ENCODE peak calls at places on chromosome 1, in ten cellular contexts. One of them, this sample, is unnamed.
A peak's percentile ranks its signal among the peaks of the same experiment; 100 is the strongest.

GRCh38 chr1:161915978-161916377 is 107.7 kb downstream of the OLFML2B start:
- DNase-seq in OCI-LY7: no peak
- DNase-seq in astrocyte of the spinal cord: no peak
- DNase-seq in tibial artery: no peak
- DNase-seq in psoas muscle: no peak
- DNase-seq in ascending aorta: no peak
- DNase-seq in foreskin fibroblast: no peak
- DNase-seq in AG09309: no peak
- DNase-seq in Panc1: no peak
- DNase-seq in AG10803: no peak
- DNase-seq in this sample: no peak

GRCh38 chr1:24248859-24249258 is 61.8 kb upstream of the IFNLR1 start:
- DNase-seq in psoas muscle: no peak
- DNase-seq in foreskin fibroblast: no peak
- DNase-seq in OCI-LY7: peak; percentile 25
- DNase-seq in Panc1: no peak
- DNase-seq in AG09309: no peak
- DNase-seq in astrocyte of the spinal cord: no peak
- DNase-seq in tibial artery: no peak
- DNase-seq in AG10803: no peak
- DNase-seq in ascending aorta: no peak
- DNase-seq in this sample: no peak

GRCh38 chr1:6459850-6460265 is 6.1 kb downstream of the TNFRSF25 start:
- DNase-seq in ascending aorta: no peak
- DNase-seq in OCI-LY7: no peak
- DNase-seq in psoas muscle: no peak
- DNase-seq in foreskin fibroblast: no peak
- DNase-seq in astrocyte of the spinal cord: no peak
- DNase-seq in AG09309: no peak
- DNase-seq in Panc1: no peak
- DNase-seq in tibial artery: no peak
- DNase-seq in AG10803: no peak
- DNase-seq in this sample: no peak

GRCh38 chr1:55107989-55108388 is 68.6 kb downstream of the PCSK9 start:
- DNase-seq in foreskin fibroblast: no peak
- DNase-seq in tibial artery: no peak
- DNase-seq in ascending aorta: no peak
- DNase-seq in AG10803: no peak
- DNase-seq in OCI-LY7: no peak
- DNase-seq in AG09309: no peak
- DNase-seq in psoas muscle: no peak
- DNase-seq in astrocyte of the spinal cord: no peak
- DNase-seq in Panc1: no peak
- DNase-seq in this sample: no peak

GRCh38 chr1:211420389-211420788 is 71.6 kb downstream of the RD3 start:
- DNase-seq in tibial artery: no peak
- DNase-seq in psoas muscle: no peak
- DNase-seq in AG09309: no peak
- DNase-seq in OCI-LY7: no peak
- DNase-seq in AG10803: peak; percentile 45
- DNase-seq in astrocyte of the spinal cord: peak; percentile 74
- DNase-seq in Panc1: no peak
- DNase-seq in ascending aorta: no peak
- DNase-seq in foreskin fibroblast: peak; percentile 58
- DNase-seq in this sample: peak; percentile 27

GRCh38 chr1:207965602-207966387 is 54.9 kb upstream of the CD34 start:
- DNase-seq in ascending aorta: no peak
- DNase-seq in foreskin fibroblast: no peak
- DNase-seq in OCI-LY7: no peak
- DNase-seq in AG10803: peak; percentile 32
- DNase-seq in tibial artery: no peak
- DNase-seq in Panc1: no peak
- DNase-seq in psoas muscle: no peak
- DNase-seq in AG09309: no peak
- DNase-seq in astrocyte of the spinal cord: no peak
- DNase-seq in this sample: no peak

GRCh38 chr1:201283836-201284553 is 689 bp downstream of the PKP1 start:
- DNase-seq in AG10803: no peak
- DNase-seq in AG09309: no peak
- DNase-seq in Panc1: no peak
- DNase-seq in OCI-LY7: no peak
- DNase-seq in astrocyte of the spinal cord: no peak
- DNase-seq in ascending aorta: no peak
- DNase-seq in foreskin fibroblast: no peak
- DNase-seq in psoas muscle: no peak
- DNase-seq in tibial artery: no peak
- DNase-seq in this sample: no peak

GRCh38 chr1:89556716-89557442 is 32.2 kb downstream of the LRRC8B start:
- DNase-seq in OCI-LY7: no peak
- DNase-seq in tibial artery: no peak
- DNase-seq in astrocyte of the spinal cord: no peak
- DNase-seq in AG09309: no peak
- DNase-seq in AG10803: no peak
- DNase-seq in foreskin fibroblast: no peak
- DNase-seq in Panc1: no peak
- DNase-seq in psoas muscle: no peak
- DNase-seq in ascending aorta: no peak
- DNase-seq in this sample: no peak

GRCh38 chr1:78168306-78168705 is 122.5 kb downstream of the GIPC2 start:
- DNase-seq in psoas muscle: no peak
- DNase-seq in AG09309: no peak
- DNase-seq in astrocyte of the spinal cord: no peak
- DNase-seq in AG10803: peak; percentile 37
- DNase-seq in ascending aorta: no peak
- DNase-seq in tibial artery: no peak
- DNase-seq in Panc1: no peak
- DNase-seq in foreskin fibroblast: peak; percentile 77
- DNase-seq in OCI-LY7: no peak
- DNase-seq in this sample: no peak

GRCh38 chr1:204645251-204645650 is 40.3 kb downstream of the LRRN2 start:
- DNase-seq in astrocyte of the spinal cord: no peak
- DNase-seq in tibial artery: peak; percentile 21
- DNase-seq in AG10803: no peak
- DNase-seq in ascending aorta: no peak
- DNase-seq in OCI-LY7: no peak
- DNase-seq in psoas muscle: no peak
- DNase-seq in AG09309: no peak
- DNase-seq in foreskin fibroblast: no peak
- DNase-seq in Panc1: no peak
- DNase-seq in this sample: no peak

DNA sequence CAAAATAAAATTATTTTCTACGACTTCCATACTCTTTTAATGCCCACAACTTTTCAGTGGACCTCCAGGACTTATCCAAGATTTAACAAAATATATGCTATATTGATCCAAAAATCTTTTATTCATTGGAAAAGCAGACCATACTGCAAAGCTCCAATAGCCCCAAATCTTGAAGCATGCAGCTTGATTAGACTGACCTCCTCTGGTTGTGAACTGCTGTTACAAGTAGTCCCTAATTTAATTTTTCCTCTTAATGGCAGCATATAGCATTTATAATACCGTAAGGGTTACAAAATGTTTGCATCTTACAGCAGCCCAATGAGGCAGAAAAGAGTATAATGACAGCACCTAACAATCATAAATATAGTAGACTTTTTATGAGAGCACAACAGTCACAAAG is 49.8 kb downstream of the TPR start:
- DNase-seq in AG09309: no peak
- DNase-seq in psoas muscle: no peak
- DNase-seq in foreskin fibroblast: peak; percentile 32
- DNase-seq in AG10803: peak; percentile 25
- DNase-seq in Panc1: no peak
- DNase-seq in astrocyte of the spinal cord: peak; percentile 15
- DNase-seq in tibial artery: no peak
- DNase-seq in ascending aorta: no peak
- DNase-seq in OCI-LY7: peak; percentile 14
- DNase-seq in this sample: peak; percentile 11
- TF ChIP-seq CTCF in AG09309: peak; percentile 61
- TF ChIP-seq CTCF in psoas muscle: no peak
- TF ChIP-seq CTCF in foreskin fibroblast: peak; percentile 55
- TF ChIP-seq CTCF in AG10803: peak; percentile 61
- TF ChIP-seq CTCF in Panc1: peak; percentile 46
- TF ChIP-seq CTCF in astrocyte of the spinal cord: peak; percentile 47
- TF ChIP-seq CTCF in tibial artery: no peak
- TF ChIP-seq CTCF in ascending aorta: no peak
- TF ChIP-seq CTCF in OCI-LY7: peak; percentile 73
- TF ChIP-seq CTCF in this sample: peak; percentile 42

DNA sequence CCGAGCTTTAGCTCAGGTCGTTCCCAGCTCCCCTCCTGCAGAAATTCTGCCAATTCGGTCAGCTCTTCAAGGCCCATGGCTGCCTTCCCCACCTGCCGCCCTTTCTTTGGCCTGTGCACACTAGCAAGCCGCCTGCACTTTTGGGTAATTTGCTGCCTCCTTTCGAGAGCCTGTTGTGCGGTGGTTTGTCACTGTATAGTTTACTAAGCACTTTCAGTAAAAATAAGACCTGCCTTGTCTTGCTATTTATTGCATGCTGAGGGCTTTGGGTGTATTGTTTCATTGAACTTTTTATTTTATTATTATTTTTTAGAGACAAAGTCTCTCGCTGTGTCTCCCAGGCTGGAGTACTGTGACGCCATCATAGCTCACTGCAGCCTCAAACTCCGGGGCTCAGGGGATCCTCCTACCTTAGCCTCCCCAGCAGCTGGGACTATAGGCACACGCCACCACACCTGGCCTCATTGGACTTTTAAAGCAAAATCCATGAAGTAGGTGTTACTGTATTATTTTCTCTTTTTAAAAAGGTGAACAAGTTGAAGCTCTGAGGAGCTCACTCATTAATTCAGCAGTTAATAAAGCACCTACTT is 1.1 kb upstream of the FABP3 start:
- DNase-seq in Panc1: no peak
- DNase-seq in AG09309: no peak
- DNase-seq in psoas muscle: no peak
- DNase-seq in OCI-LY7: no peak
- DNase-seq in ascending aorta: peak; percentile 41
- DNase-seq in astrocyte of the spinal cord: no peak
- DNase-seq in AG10803: no peak
- DNase-seq in foreskin fibroblast: no peak
- DNase-seq in tibial artery: no peak
- DNase-seq in this sample: no peak
- H3K4me3 ChIP-seq in Panc1: no peak overlapping the region
- H3K4me3 ChIP-seq in AG09309: no peak overlapping the region
- H3K4me3 ChIP-seq in psoas muscle: peak overlapping the region; percentile 70
- H3K4me3 ChIP-seq in OCI-LY7: no peak overlapping the region
- H3K4me3 ChIP-seq in ascending aorta: peak overlapping the region; percentile 52
- H3K4me3 ChIP-seq in astrocyte of the spinal cord: peak overlapping the region; percentile 41
- H3K4me3 ChIP-seq in AG10803: peak overlapping the region; percentile 30
- H3K4me3 ChIP-seq in foreskin fibroblast: peak overlapping the region; percentile 31
- H3K4me3 ChIP-seq in tibial artery: peak overlapping the region; percentile 56
- H3K4me3 ChIP-seq in this sample: peak overlapping the region; percentile 38

DNA sequence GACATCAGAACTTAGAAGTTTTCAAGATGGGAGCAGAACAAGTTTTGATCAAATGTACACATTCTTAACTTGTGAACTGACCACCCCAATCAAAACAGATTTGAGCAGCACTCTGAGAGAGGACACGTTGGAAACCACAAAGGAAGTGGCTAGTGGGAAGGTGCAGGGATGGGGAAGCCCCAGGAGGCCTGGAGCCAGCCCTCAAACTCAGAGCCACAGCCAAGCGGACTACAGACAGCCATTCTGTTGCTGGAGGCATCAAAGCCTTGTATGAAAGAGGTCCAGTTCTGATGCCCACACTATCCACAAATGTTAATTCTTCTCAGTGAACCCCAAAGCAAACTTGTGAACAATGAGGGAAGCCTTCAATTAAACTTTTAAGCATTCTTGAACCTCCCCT is 143.6 kb upstream of the RAB4A start:
- DNase-seq in tibial artery: no peak
- DNase-seq in astrocyte of the spinal cord: peak; percentile 8
- DNase-seq in ascending aorta: no peak
- DNase-seq in Panc1: no peak
- DNase-seq in AG09309: no peak
- DNase-seq in foreskin fibroblast: no peak
- DNase-seq in psoas muscle: no peak
- DNase-seq in AG10803: peak; percentile 3
- DNase-seq in OCI-LY7: no peak
- DNase-seq in this sample: no peak
- TF ChIP-seq CTCF in tibial artery: no peak
- TF ChIP-seq CTCF in astrocyte of the spinal cord: no peak
- TF ChIP-seq CTCF in ascending aorta: no peak
- TF ChIP-seq CTCF in Panc1: no peak
- TF ChIP-seq CTCF in AG09309: no peak
- TF ChIP-seq CTCF in foreskin fibroblast: no peak
- TF ChIP-seq CTCF in psoas muscle: no peak
- TF ChIP-seq CTCF in AG10803: no peak
- TF ChIP-seq CTCF in OCI-LY7: no peak
- TF ChIP-seq CTCF in this sample: no peak

DNA sequence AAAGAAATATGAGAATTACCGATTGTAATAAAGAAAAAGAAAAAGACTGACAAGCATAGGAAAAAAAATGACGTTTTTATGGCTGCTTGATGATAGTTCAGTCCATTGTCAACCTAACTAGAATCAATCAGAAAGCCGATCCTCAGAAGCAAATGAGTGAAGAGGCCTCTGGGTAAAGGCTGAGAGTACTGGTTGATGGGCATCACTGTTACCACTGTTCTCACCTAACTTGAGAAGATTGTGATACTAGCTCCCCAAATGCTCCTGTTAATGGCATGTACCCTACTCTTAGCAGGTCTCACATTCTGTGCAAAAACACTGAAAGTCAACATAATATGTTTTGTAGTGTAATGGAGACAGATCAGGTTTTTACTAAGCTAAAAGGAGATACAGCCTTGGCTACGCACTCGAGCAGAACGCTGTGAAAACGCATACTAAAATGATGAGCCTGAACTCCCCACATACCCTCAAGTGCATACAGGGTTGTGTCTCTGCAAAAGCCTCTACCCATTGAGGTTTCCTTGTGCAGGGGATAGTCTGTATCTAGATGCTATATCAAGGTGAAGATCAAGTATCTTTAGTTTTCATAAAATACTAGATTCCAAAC is 554.6 kb downstream of the SMYD3 start:
- DNase-seq in AG10803: no peak
- DNase-seq in tibial artery: no peak
- DNase-seq in AG09309: no peak
- DNase-seq in ascending aorta: no peak
- DNase-seq in astrocyte of the spinal cord: no peak
- DNase-seq in Panc1: no peak
- DNase-seq in foreskin fibroblast: no peak
- DNase-seq in psoas muscle: no peak
- DNase-seq in OCI-LY7: peak; percentile 20
- DNase-seq in this sample: no peak
- H3K4me3 ChIP-seq in AG10803: no peak overlapping the region
- H3K4me3 ChIP-seq in tibial artery: no peak overlapping the region
- H3K4me3 ChIP-seq in AG09309: no peak overlapping the region
- H3K4me3 ChIP-seq in ascending aorta: no peak overlapping the region
- H3K4me3 ChIP-seq in astrocyte of the spinal cord: no peak overlapping the region
- H3K4me3 ChIP-seq in Panc1: no peak overlapping the region
- H3K4me3 ChIP-seq in foreskin fibroblast: no peak overlapping the region
- H3K4me3 ChIP-seq in psoas muscle: no peak overlapping the region
- H3K4me3 ChIP-seq in OCI-LY7: peak overlapping the region; percentile 60
- H3K4me3 ChIP-seq in this sample: no peak overlapping the region